ENCODE peak calls at places on chromosomes 1 and 21, in seven cellular contexts. One of them, this sample, is unnamed.

GRCh38 chr1:100308777-100309176 is 42.8 kb downstream of the RTCA start:
- DNase-seq in AG04450: no peak
- DNase-seq in pancreas: no peak
- DNase-seq in ovary: no peak
- DNase-seq in Peyer's patch: no peak
- DNase-seq in ascending aorta: no peak
- DNase-seq in thoracic aorta: no peak
- DNase-seq in this sample: no peak

GRCh38 chr1:186014370-186015030 is 280.3 kb downstream of the HMCN1 start:
- DNase-seq in AG04450: no peak
- DNase-seq in thoracic aorta: no peak
- DNase-seq in Peyer's patch: no peak
- DNase-seq in ascending aorta: no peak
- DNase-seq in ovary: no peak
- DNase-seq in pancreas: no peak
- DNase-seq in this sample: no peak

GRCh38 chr1:246571953-246572352 is 5.7 kb downstream of the CNST start:
- DNase-seq in thoracic aorta: no peak
- DNase-seq in AG04450: no peak
- DNase-seq in ascending aorta: no peak
- DNase-seq in pancreas: no peak
- DNase-seq in Peyer's patch: no peak
- DNase-seq in ovary: no peak
- DNase-seq in this sample: no peak

GRCh38 chr1:212633144-212633543 is 24.6 kb downstream of the ATF3 start:
- DNase-seq in AG04450: no peak
- DNase-seq in thoracic aorta: no peak
- DNase-seq in pancreas: no peak
- DNase-seq in Peyer's patch: no peak
- DNase-seq in ovary: no peak
- DNase-seq in ascending aorta: no peak
- DNase-seq in this sample: no peak

GRCh38 chr1:212497553-212497952 is 64.8 kb downstream of the NENF start:
- DNase-seq in pancreas: no peak
- DNase-seq in thoracic aorta: no peak
- DNase-seq in ascending aorta: no peak
- DNase-seq in AG04450: no peak
- DNase-seq in ovary: no peak
- DNase-seq in Peyer's patch: no peak
- DNase-seq in this sample: no peak

GRCh38 chr1:85501355-85501898 is 36.5 kb upstream of the DDAH1 start:
- DNase-seq in thoracic aorta: no peak
- DNase-seq in Peyer's patch: no peak
- DNase-seq in AG04450: no peak
- DNase-seq in pancreas: no peak
- DNase-seq in ovary: no peak
- DNase-seq in ascending aorta: no peak
- DNase-seq in this sample: no peak

GRCh38 chr1:156726549-156727226 is 1.6 kb upstream of the METTL25B start:
- DNase-seq in pancreas: no peak
- DNase-seq in Peyer's patch: peak
- DNase-seq in AG04450: no peak
- DNase-seq in ovary: no peak
- DNase-seq in ascending aorta: no peak
- DNase-seq in thoracic aorta: no peak
- DNase-seq in this sample: no peak

GRCh38 chr1:3787347-3787710 is 9.0 kb downstream of the LRRC47 start:
- DNase-seq in Peyer's patch: no peak
- DNase-seq in thoracic aorta: no peak
- DNase-seq in AG04450: no peak
- DNase-seq in ascending aorta: no peak
- DNase-seq in pancreas: no peak
- DNase-seq in ovary: no peak
- DNase-seq in this sample: no peak

GRCh38 chr1:246761386-246761785 is 37.2 kb downstream of the SCCPDH start:
- DNase-seq in AG04450: no peak
- DNase-seq in ascending aorta: no peak
- DNase-seq in ovary: no peak
- DNase-seq in thoracic aorta: no peak
- DNase-seq in Peyer's patch: no peak
- DNase-seq in pancreas: no peak
- DNase-seq in this sample: no peak

GRCh38 chr1:201072149-201072548 is 40.1 kb downstream of the CACNA1S start:
- DNase-seq in thoracic aorta: no peak
- DNase-seq in pancreas: no peak
- DNase-seq in ascending aorta: no peak
- DNase-seq in AG04450: no peak
- DNase-seq in ovary: no peak
- DNase-seq in Peyer's patch: no peak
- DNase-seq in this sample: no peak

GRCh38 chr21:41766051-41766882 is 585 bp downstream of the RIPK4 start:
- DNase-seq in thoracic aorta: no peak
- DNase-seq in Peyer's patch: no peak
- DNase-seq in ovary: no peak
- DNase-seq in AG04450: no peak
- DNase-seq in ascending aorta: peak
- DNase-seq in pancreas: peak
- DNase-seq in this sample: no peak

GRCh38 chr1:202076050-202076511 is 46.6 kb upstream of the GPR37L1 start:
- DNase-seq in ovary: no peak
- DNase-seq in thoracic aorta: no peak
- DNase-seq in Peyer's patch: no peak
- DNase-seq in pancreas: no peak
- DNase-seq in AG04450: no peak
- DNase-seq in ascending aorta: no peak
- DNase-seq in this sample: no peak

GRCh38 chr1:208034135-208034534 is 123.2 kb upstream of the CD34 start:
- DNase-seq in thoracic aorta: no peak
- DNase-seq in AG04450: no peak
- DNase-seq in ascending aorta: peak
- DNase-seq in Peyer's patch: no peak
- DNase-seq in ovary: no peak
- DNase-seq in pancreas: no peak
- DNase-seq in this sample: no peak

GRCh38 chr1:208038303-208038702 is 127.4 kb upstream of the CD34 start:
- DNase-seq in Peyer's patch: no peak
- DNase-seq in thoracic aorta: no peak
- DNase-seq in ovary: no peak
- DNase-seq in AG04450: no peak
- DNase-seq in ascending aorta: no peak
- DNase-seq in pancreas: no peak
- DNase-seq in this sample: no peak

GRCh38 chr1:208033236-208033635 is 122.3 kb upstream of the CD34 start:
- DNase-seq in Peyer's patch: no peak
- DNase-seq in ovary: no peak
- DNase-seq in ascending aorta: no peak
- DNase-seq in AG04450: no peak
- DNase-seq in pancreas: no peak
- DNase-seq in thoracic aorta: no peak
- DNase-seq in this sample: no peak

GRCh38 chr1:208036918-208037567 is 126.1 kb upstream of the CD34 start:
- DNase-seq in ascending aorta: no peak
- DNase-seq in AG04450: no peak
- DNase-seq in thoracic aorta: no peak
- DNase-seq in pancreas: no peak
- DNase-seq in Peyer's patch: no peak
- DNase-seq in ovary: no peak
- DNase-seq in this sample: no peak

DNA sequence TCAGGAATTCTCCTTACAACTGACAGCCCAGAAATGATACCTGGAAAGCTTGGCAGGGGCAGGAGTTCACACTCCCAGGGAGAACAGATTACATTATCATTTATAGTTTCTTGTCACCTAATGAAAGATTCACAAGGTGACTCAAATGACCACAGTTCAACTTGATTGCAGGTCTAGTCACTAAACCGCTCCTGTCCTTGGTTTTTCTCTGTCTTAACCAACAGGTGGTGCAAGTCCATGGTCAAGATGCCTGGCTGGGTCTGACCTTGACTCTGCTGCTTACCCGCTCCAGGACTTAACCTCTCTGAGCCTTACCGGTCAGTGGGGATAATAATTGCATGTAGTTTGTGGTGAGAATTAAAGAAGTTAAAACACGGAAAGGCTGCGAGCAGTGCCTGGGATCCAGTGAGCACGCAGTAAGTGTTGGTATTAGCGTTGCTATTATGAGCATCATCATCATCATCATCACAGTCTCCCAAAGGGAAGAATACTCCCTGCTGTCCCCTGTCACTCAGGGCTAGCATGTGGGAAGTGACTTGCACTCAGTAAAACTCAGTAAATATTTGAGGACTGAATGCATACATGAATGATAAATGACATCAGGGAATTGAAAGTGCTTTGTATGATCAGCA is 125.4 kb upstream of the CD34 start:
- DNase-seq in ovary: no peak
- DNase-seq in ascending aorta: no peak
- DNase-seq in pancreas: no peak
- DNase-seq in Peyer's patch: no peak
- DNase-seq in thoracic aorta: no peak
- DNase-seq in AG04450: no peak
- DNase-seq in this sample: no peak
- TF ChIP-seq CTCF in ovary: no peak
- TF ChIP-seq CTCF in ascending aorta: no peak
- TF ChIP-seq CTCF in pancreas: no peak
- TF ChIP-seq CTCF in Peyer's patch: peak
- TF ChIP-seq CTCF in thoracic aorta: no peak
- TF ChIP-seq CTCF in AG04450: no peak
- TF ChIP-seq CTCF in this sample: no peak

GRCh38 chr21:35256468-35256988 is 207.4 kb upstream of the RUNX1 start:
- DNase-seq in ascending aorta: peak
- DNase-seq in ovary: peak
- DNase-seq in pancreas: peak
- DNase-seq in Peyer's patch: peak
- DNase-seq in AG04450: peak
- DNase-seq in thoracic aorta: peak
- DNase-seq in this sample: no peak
- H3K27ac ChIP-seq in ascending aorta: no peak
- H3K27ac ChIP-seq in ovary: no peak
- H3K27ac ChIP-seq in pancreas: peak
- H3K27ac ChIP-seq in Peyer's patch: no peak
- H3K27ac ChIP-seq in AG04450: peak
- H3K27ac ChIP-seq in thoracic aorta: peak
- H3K27ac ChIP-seq in this sample: peak

GRCh38 chr1:204366759-204367158 is 7.0 kb upstream of the PLEKHA6 start:
- DNase-seq in pancreas: no peak
- DNase-seq in thoracic aorta: no peak
- DNase-seq in AG04450: no peak
- DNase-seq in Peyer's patch: no peak
- DNase-seq in ascending aorta: no peak
- DNase-seq in ovary: no peak
- DNase-seq in this sample: no peak
- TF ChIP-seq CTCF in pancreas: no peak
- TF ChIP-seq CTCF in thoracic aorta: no peak
- TF ChIP-seq CTCF in AG04450: peak
- TF ChIP-seq CTCF in Peyer's patch: peak
- TF ChIP-seq CTCF in ascending aorta: no peak
- TF ChIP-seq CTCF in ovary: no peak
- TF ChIP-seq CTCF in this sample: no peak

GRCh38 chr1:31584869-31585735 is 8.8 kb downstream of the TINAGL1 start:
- DNase-seq in pancreas: no peak
- DNase-seq in thoracic aorta: no peak
- DNase-seq in AG04450: no peak
- DNase-seq in ascending aorta: no peak
- DNase-seq in Peyer's patch: peak
- DNase-seq in ovary: no peak
- DNase-seq in this sample: no peak
- H3K27ac ChIP-seq in pancreas: no peak
- H3K27ac ChIP-seq in thoracic aorta: peak
- H3K27ac ChIP-seq in AG04450: no peak
- H3K27ac ChIP-seq in ascending aorta: peak
- H3K27ac ChIP-seq in Peyer's patch: no peak
- H3K27ac ChIP-seq in ovary: peak
- H3K27ac ChIP-seq in this sample: peak

DNA sequence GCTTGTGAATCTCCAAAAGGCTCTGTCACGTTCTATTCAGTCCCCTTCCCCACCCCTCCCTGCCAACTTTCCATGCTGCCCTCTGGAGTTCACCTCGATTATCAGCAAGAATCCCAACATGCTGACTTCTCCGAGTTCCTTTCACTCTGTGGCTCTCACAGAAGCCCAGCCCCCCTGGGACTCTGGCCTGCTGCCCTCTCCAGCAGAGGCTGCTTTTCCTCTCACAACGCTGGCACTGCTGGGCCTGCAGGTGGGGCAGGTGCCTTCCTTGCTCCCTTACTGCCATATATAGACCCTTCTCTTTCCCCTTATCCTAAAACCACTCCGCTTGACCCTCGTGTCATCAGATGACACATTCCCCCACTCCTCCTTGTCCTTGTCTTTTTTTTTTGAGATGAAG is 10.2 kb upstream of the RNF186 start:
- DNase-seq in Peyer's patch: no peak
- DNase-seq in ovary: no peak
- DNase-seq in thoracic aorta: no peak
- DNase-seq in pancreas: peak
- DNase-seq in ascending aorta: no peak
- DNase-seq in AG04450: no peak
- DNase-seq in this sample: no peak
- TF ChIP-seq CTCF in Peyer's patch: no peak
- TF ChIP-seq CTCF in ovary: no peak
- TF ChIP-seq CTCF in thoracic aorta: no peak
- TF ChIP-seq CTCF in pancreas: no peak
- TF ChIP-seq CTCF in ascending aorta: no peak
- TF ChIP-seq CTCF in AG04450: no peak
- TF ChIP-seq CTCF in this sample: no peak

DNA sequence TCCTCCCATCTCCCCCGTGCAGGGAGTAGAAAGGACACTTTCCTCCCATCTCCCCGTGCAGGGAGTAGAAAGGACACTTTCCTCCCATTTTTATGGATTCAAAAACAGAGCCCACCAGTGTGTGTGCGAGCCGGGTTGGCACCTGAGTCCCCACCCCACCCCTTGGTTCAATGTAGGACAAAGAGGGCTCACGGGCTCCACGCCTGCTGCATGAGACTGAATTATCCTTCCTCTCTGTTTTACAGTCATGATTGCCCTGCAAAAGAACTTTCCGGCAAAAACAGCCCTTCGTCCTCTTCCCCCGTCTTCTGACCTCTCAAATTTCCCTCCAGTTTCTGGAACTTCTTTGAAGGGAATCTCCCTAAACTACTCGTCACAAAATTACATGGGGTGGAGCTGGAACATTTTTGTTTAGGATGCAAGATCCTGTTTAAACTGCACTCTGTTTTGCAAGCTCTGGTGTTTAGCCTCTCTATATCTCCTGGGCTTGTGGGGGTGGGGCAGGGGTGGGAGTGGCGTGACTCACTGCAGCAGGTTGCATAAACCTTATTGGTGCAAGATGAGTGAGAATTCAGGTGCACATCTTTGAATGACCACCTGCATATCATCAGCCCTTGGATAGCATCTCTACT is 99.8 kb downstream of the PSMG1 start:
- DNase-seq in pancreas: no peak
- DNase-seq in AG04450: no peak
- DNase-seq in ascending aorta: peak
- DNase-seq in Peyer's patch: peak
- DNase-seq in ovary: no peak
- DNase-seq in thoracic aorta: no peak
- DNase-seq in this sample: no peak
- H3K27ac ChIP-seq in pancreas: no peak
- H3K27ac ChIP-seq in AG04450: no peak
- H3K27ac ChIP-seq in ascending aorta: peak
- H3K27ac ChIP-seq in Peyer's patch: peak
- H3K27ac ChIP-seq in ovary: no peak
- H3K27ac ChIP-seq in thoracic aorta: peak
- H3K27ac ChIP-seq in this sample: peak

GRCh38 chr1:205271277-205271676 is 43.5 kb downstream of the TMCC2 start:
- DNase-seq in ascending aorta: no peak
- DNase-seq in ovary: peak
- DNase-seq in Peyer's patch: no peak
- DNase-seq in thoracic aorta: no peak
- DNase-seq in pancreas: peak
- DNase-seq in AG04450: no peak
- DNase-seq in this sample: no peak
- TF ChIP-seq CTCF in ascending aorta: no peak
- TF ChIP-seq CTCF in ovary: no peak
- TF ChIP-seq CTCF in Peyer's patch: no peak
- TF ChIP-seq CTCF in thoracic aorta: no peak
- TF ChIP-seq CTCF in pancreas: no peak
- TF ChIP-seq CTCF in AG04450: peak
- TF ChIP-seq CTCF in this sample: no peak

This sample was measured in esophagus squamous epithelium.